ENCODE peak calls at places on chromosome 9, in five cellular contexts. One of them, this sample, is unnamed.

GRCh38 chr9:136059321-136059791 is 35.7 kb downstream of the NACC2 start:
- DNase-seq in psoas muscle: no peak
- DNase-seq in HFF-Myc: no peak
- DNase-seq in AG04450: no peak
- DNase-seq in trophoblast cell: no peak
- DNase-seq in this sample: no peak

GRCh38 chr9:18606831-18607230 is 132.9 kb downstream of the ADAMTSL1 start:
- DNase-seq in psoas muscle: no peak
- DNase-seq in AG04450: no peak
- DNase-seq in HFF-Myc: no peak
- DNase-seq in trophoblast cell: no peak
- DNase-seq in this sample: no peak

GRCh38 chr9:78158286-78158685 is 77.6 kb upstream of the CEP78 start:
- DNase-seq in HFF-Myc: no peak
- DNase-seq in AG04450: no peak
- DNase-seq in psoas muscle: no peak
- DNase-seq in trophoblast cell: peak; percentile 59
- DNase-seq in this sample: no peak

GRCh38 chr9:4837768-4838546 is 45.2 kb downstream of the RCL1 start:
- DNase-seq in trophoblast cell: no peak
- DNase-seq in psoas muscle: no peak
- DNase-seq in HFF-Myc: peak; percentile 26
- DNase-seq in AG04450: peak; percentile 49
- DNase-seq in this sample: no peak

GRCh38 chr9:63816742-63817621 is 1468.0 kb downstream of the FOXD4L5 start:
- DNase-seq in AG04450: peak; percentile 61
- DNase-seq in trophoblast cell: peak; percentile 85
- DNase-seq in HFF-Myc: peak; percentile 60
- DNase-seq in psoas muscle: peak; percentile 84
- DNase-seq in this sample: peak; percentile 37

GRCh38 chr9:27787941-27788340 is 214.7 kb upstream of the C9orf72 start:
- DNase-seq in psoas muscle: no peak
- DNase-seq in trophoblast cell: peak; percentile 16
- DNase-seq in HFF-Myc: no peak
- DNase-seq in AG04450: no peak
- DNase-seq in this sample: no peak

GRCh38 chr9:81595887-81596558 is 93.3 kb downstream of the TLE1 start:
- DNase-seq in trophoblast cell: no peak
- DNase-seq in HFF-Myc: no peak
- DNase-seq in psoas muscle: no peak
- DNase-seq in AG04450: no peak
- DNase-seq in this sample: no peak

GRCh38 chr9:89996717-89997116 is 391.9 kb downstream of the GADD45G start:
- DNase-seq in trophoblast cell: no peak
- DNase-seq in psoas muscle: no peak
- DNase-seq in HFF-Myc: no peak
- DNase-seq in AG04450: no peak
- DNase-seq in this sample: no peak

GRCh38 chr9:131500377-131500776 is 2.3 kb upstream of the POMT1 start:
- DNase-seq in psoas muscle: no peak
- DNase-seq in trophoblast cell: no peak
- DNase-seq in HFF-Myc: no peak
- DNase-seq in AG04450: no peak
- DNase-seq in this sample: no peak

GRCh38 chr9:14271078-14271673 is 42.8 kb downstream of the NFIB start:
- DNase-seq in HFF-Myc: peak; percentile 56
- DNase-seq in trophoblast cell: no peak
- DNase-seq in psoas muscle: peak; percentile 68
- DNase-seq in AG04450: peak; percentile 59
- DNase-seq in this sample: no peak

GRCh38 chr9:126927419-126927818 is 12.8 kb downstream of the RALGPS1 start:
- DNase-seq in AG04450: no peak
- DNase-seq in trophoblast cell: no peak
- DNase-seq in psoas muscle: no peak
- DNase-seq in HFF-Myc: no peak
- DNase-seq in this sample: no peak

GRCh38 chr9:108271646-108272349 is 584.0 kb downstream of the ACTL7B start:
- DNase-seq in HFF-Myc: peak; percentile 93
- DNase-seq in trophoblast cell: peak; percentile 23
- DNase-seq in psoas muscle: no peak
- DNase-seq in AG04450: peak; percentile 60
- DNase-seq in this sample: peak; percentile 89

GRCh38 chr9:19087601-19088000 is 15.1 kb downstream of the HAUS6 start:
- DNase-seq in HFF-Myc: no peak
- DNase-seq in AG04450: peak; percentile 1
- DNase-seq in psoas muscle: no peak
- DNase-seq in trophoblast cell: peak; percentile 10
- DNase-seq in this sample: no peak

GRCh38 chr9:113543286-113544000 is 79.9 kb downstream of the RGS3 start:
- DNase-seq in psoas muscle: no peak
- DNase-seq in trophoblast cell: no peak
- DNase-seq in AG04450: no peak
- DNase-seq in HFF-Myc: no peak
- DNase-seq in this sample: no peak

GRCh38 chr9:104091708-104092107 is 2.4 kb upstream of the SMC2 start:
- DNase-seq in psoas muscle: no peak
- DNase-seq in HFF-Myc: no peak
- DNase-seq in trophoblast cell: peak; percentile 47
- DNase-seq in AG04450: peak; percentile 53
- DNase-seq in this sample: no peak

GRCh38 chr9:72271617-72272478 is 93.2 kb downstream of the ZFAND5 start:
- DNase-seq in trophoblast cell: peak; percentile 86
- DNase-seq in HFF-Myc: peak; percentile 45
- DNase-seq in psoas muscle: no peak
- DNase-seq in AG04450: peak; percentile 7
- DNase-seq in this sample: no peak

GRCh38 chr9:73219985-73220626 is 68.4 kb downstream of the ANXA1 start:
- DNase-seq in psoas muscle: no peak
- DNase-seq in AG04450: no peak
- DNase-seq in HFF-Myc: peak; percentile 5
- DNase-seq in trophoblast cell: peak; percentile 47
- DNase-seq in this sample: no peak

GRCh38 chr9:69882998-69883565 is 62.5 kb downstream of the CFAP95 start:
- DNase-seq in HFF-Myc: no peak
- DNase-seq in psoas muscle: no peak
- DNase-seq in trophoblast cell: no peak
- DNase-seq in AG04450: no peak
- DNase-seq in this sample: no peak